ENCODE peak calls at places on chromosomes 4 and X, in six cellular contexts. D is hippocampal formation, G is left cardiac atrium, M is Karpas-422, J is A549, W is fibroblast of mammary gland. B is an unnamed sample.

GRCh38 chrX:50813843-50814661 is at the start of gene SHROOM4:
- DNase-seq in D (peak), G (peak), M (no peak), J (no peak), W (peak), B (no peak)

GRCh38 chrX:30144971-30145731 is 70.2 kb upstream of the MAGEB2 start:
- DNase-seq in D (no peak), G (no peak), M (no peak), J (no peak), W (no peak), B (no peak)

GRCh38 chr4:36088542-36088941 is 155.8 kb downstream of the ARAP2 start:
- DNase-seq in D (peak), G (no peak), M (no peak), J (no peak), W (no peak), B (no peak)

GRCh38 chr4:176223561-176223960 is 28.2 kb upstream of the SPATA4 start:
- DNase-seq in D (no peak), G (no peak), M (no peak), J (no peak), W (no peak), B (no peak)

GRCh38 chr4:166435449-166435848 is 562.4 kb downstream of the TLL1 start:
- DNase-seq in D (no peak), G (no peak), M (no peak), J (no peak), W (peak), B (no peak)

GRCh38 chr4:73067971-73068394 is 1.5 kb downstream of the COX18 start:
- DNase-seq in D (no peak), G (no peak), M (peak), J (no peak), W (peak), B (no peak)

GRCh38 chr4:52260507-52261302 is 209.6 kb downstream of the SPATA18 start:
- DNase-seq in D (no peak), G (no peak), M (peak), J (no peak), W (no peak), B (no peak)

GRCh38 chrX:79161655-79162054 is 17.2 kb downstream of the GPR174 start:
- DNase-seq in D (no peak), G (no peak), M (no peak), J (no peak), W (no peak), B (peak)

GRCh38 chrX:54492340-54492739 is 3.7 kb downstream of the FGD1 start:
- DNase-seq in D (no peak), G (peak), M (no peak), J (no peak), W (peak), B (no peak)

GRCh38 chr4:13982008-13982407 is 354.5 kb upstream of the BOD1L1 start:
- DNase-seq in D (no peak), G (no peak), M (no peak), J (no peak), W (no peak), B (no peak)

GRCh38 chrX:112968351-112969133 is 127.9 kb upstream of the AMOT start:
- DNase-seq in D (no peak), G (no peak), M (no peak), J (no peak), W (no peak), B (no peak)

GRCh38 chrX:100635040-100635439 is 1.6 kb downstream of the TSPAN6 start:
- DNase-seq in D (no peak), G (no peak), M (no peak), J (no peak), W (no peak), B (no peak)

GRCh38 chr4:15084780-15085179 is 82.5 kb downstream of the CPEB2 start:
- DNase-seq in D (no peak), G (no peak), M (no peak), J (no peak), W (no peak), B (no peak)

GRCh38 chr4:26787461-26788340 is 72.9 kb upstream of the STIM2 start:
- DNase-seq in D (no peak), G (peak), M (peak), J (peak), W (peak), B (no peak)

GRCh38 chrX:44843318-44843702 is 511 bp upstream of the DUSP21 start:
- DNase-seq in D (no peak), G (no peak), M (no peak), J (no peak), W (no peak), B (no peak)

GRCh38 chr4:182022899-182023298 is 220.3 kb upstream of the TENM3 start:
- DNase-seq in D (no peak), G (no peak), M (no peak), J (no peak), W (no peak), B (no peak)

GRCh38 chr4:123064390-123064789 is 142.0 kb upstream of the NUDT6 start:
- DNase-seq in D (no peak), G (no peak), M (no peak), J (peak), W (peak), B (no peak)

GRCh38 chrX:140434347-140434746 is 70.5 kb downstream of the SOX3 start:
- DNase-seq in D (no peak), G (no peak), M (no peak), J (no peak), W (no peak), B (no peak)

GRCh38 chr4:83644677-83645639 is 109.0 kb downstream of the GPAT3 start:
- DNase-seq in D (peak), G (no peak), M (peak), J (peak), W (peak), B (peak)

GRCh38 chr4:89000844-89001360 is 56.1 kb downstream of the FAM13A start:
- DNase-seq in D (no peak), G (no peak), M (no peak), J (peak), W (peak), B (no peak)

GRCh38 chr4:38193464-38193863 is 233.3 kb downstream of the PTTG2 start:
- DNase-seq in D (no peak), G (no peak), M (no peak), J (no peak), W (no peak), B (no peak)

GRCh38 chr4:122731676-122732075 is 828 bp upstream of the BBS12 start:
- DNase-seq in D (no peak), G (no peak), M (peak), J (no peak), W (no peak), B (no peak)

GRCh38 chrX:25079020-25079419 is 63.3 kb upstream of the ARX start:
- DNase-seq in D (no peak), G (no peak), M (no peak), J (no peak), W (no peak), B (no peak)

GRCh38 chrX:27336466-27337091 is 126.6 kb downstream of the PPP4R3C start:
- DNase-seq in D (no peak), G (no peak), M (peak), J (peak), W (peak), B (peak)

GRCh38 chrX:96568088-96568487 is 116.6 kb upstream of the DIAPH2 start:
- DNase-seq in D (no peak), G (no peak), M (no peak), J (no peak), W (no peak), B (no peak)

GRCh38 chr4:64158648-64159326 is 250.5 kb downstream of the TECRL start:
- DNase-seq in D (peak), G (peak), M (peak), J (peak), W (peak), B (peak)

B was measured in RPMI8226.